ENCODE peak calls at places on chromosomes 2 and 18, in five cellular contexts. One of them, this sample, is unnamed.

GRCh38 chr18:72458256-72458655 is 85.9 kb downstream of the CBLN2 start:
- DNase-seq in D341Med: no peak
- DNase-seq in MCF 10A: no peak
- DNase-seq in H54: no peak
- DNase-seq in left ventricle myocardium inferior: no peak
- DNase-seq in this sample: no peak

GRCh38 chr2:119255760-119256573 is 32.3 kb downstream of the STEAP3 start:
- DNase-seq in H54: peak
- DNase-seq in left ventricle myocardium inferior: no peak
- DNase-seq in MCF 10A: peak
- DNase-seq in D341Med: peak
- DNase-seq in this sample: peak

GRCh38 chr2:121707920-121708361 is 28.7 kb downstream of the NIFK start:
- DNase-seq in MCF 10A: no peak
- DNase-seq in left ventricle myocardium inferior: no peak
- DNase-seq in H54: no peak
- DNase-seq in D341Med: no peak
- DNase-seq in this sample: no peak

GRCh38 chr2:112749755-112750559 is 14.5 kb downstream of the CKAP2L start:
- DNase-seq in H54: peak
- DNase-seq in left ventricle myocardium inferior: peak
- DNase-seq in MCF 10A: peak
- DNase-seq in D341Med: peak
- DNase-seq in this sample: peak

GRCh38 chr2:191885650-191886049 is 38.8 kb upstream of the CAVIN2 start:
- DNase-seq in D341Med: no peak
- DNase-seq in MCF 10A: no peak
- DNase-seq in H54: no peak
- DNase-seq in left ventricle myocardium inferior: no peak
- DNase-seq in this sample: no peak

GRCh38 chr2:24853996-24854395 is 60.8 kb downstream of the CENPO start:
- DNase-seq in D341Med: no peak
- DNase-seq in H54: no peak
- DNase-seq in left ventricle myocardium inferior: peak
- DNase-seq in MCF 10A: no peak
- DNase-seq in this sample: no peak

GRCh38 chr2:223576873-223577272 is 25.3 kb downstream of the SCG2 start:
- DNase-seq in H54: peak
- DNase-seq in left ventricle myocardium inferior: no peak
- DNase-seq in MCF 10A: peak
- DNase-seq in D341Med: no peak
- DNase-seq in this sample: peak

GRCh38 chr2:111219285-111219684 is 98.6 kb downstream of the BCL2L11 start:
- DNase-seq in D341Med: no peak
- DNase-seq in left ventricle myocardium inferior: no peak
- DNase-seq in MCF 10A: no peak
- DNase-seq in H54: no peak
- DNase-seq in this sample: no peak

GRCh38 chr2:183164111-183165015 is 40.1 kb downstream of the NUP35 start:
- DNase-seq in MCF 10A: no peak
- DNase-seq in D341Med: no peak
- DNase-seq in left ventricle myocardium inferior: no peak
- DNase-seq in H54: no peak
- DNase-seq in this sample: peak

GRCh38 chr2:118822015-118822414 is 25.4 kb downstream of the EN1 start:
- DNase-seq in MCF 10A: no peak
- DNase-seq in left ventricle myocardium inferior: no peak
- DNase-seq in H54: no peak
- DNase-seq in D341Med: no peak
- DNase-seq in this sample: no peak

GRCh38 chr2:218295029-218295428 is 2.7 kb upstream of the TMBIM1 start:
- DNase-seq in left ventricle myocardium inferior: no peak
- DNase-seq in D341Med: no peak
- DNase-seq in MCF 10A: no peak
- DNase-seq in H54: no peak
- DNase-seq in this sample: no peak

GRCh38 chr2:25339121-25339738 is 2.5 kb downstream of the DNMT3A start:
- DNase-seq in H54: no peak
- DNase-seq in MCF 10A: no peak
- DNase-seq in left ventricle myocardium inferior: peak
- DNase-seq in D341Med: no peak
- DNase-seq in this sample: no peak

GRCh38 chr2:15871239-15871783 is 69.0 kb upstream of the MYCN start:
- DNase-seq in D341Med: no peak
- DNase-seq in MCF 10A: no peak
- DNase-seq in left ventricle myocardium inferior: no peak
- DNase-seq in H54: no peak
- DNase-seq in this sample: no peak